ENCODE peak calls at places on chromosomes 7 and 10, in four cellular contexts. U is OCI-LY7, B is HL-60, D is endodermal cell. X is an unnamed sample.
A peak's percentile ranks its signal among the peaks of the same experiment; 100 is the strongest.

GRCh38 chr7:36280840-36281812 is 108.5 kb upstream of the ANLN start:
- DNase-seq in U (no peak), B (peak; percentile 68), D (peak; percentile 86), X (peak; percentile 67)

GRCh38 chr10:44030132-44030531 is 354.8 kb downstream of the CXCL12 start:
- DNase-seq in U (peak; percentile 71), B (peak; percentile 29), D (peak; percentile 80), X (no peak)

GRCh38 chr10:72329290-72330058 is 25.2 kb downstream of the DNAJB12 start:
- DNase-seq in U (peak; percentile 67), B (peak; percentile 80), D (peak; percentile 64), X (no peak)

GRCh38 chr10:13563481-13564445 is 23.0 kb upstream of the PRPF18 start:
- DNase-seq in U (no peak), B (no peak), D (no peak), X (no peak)

GRCh38 chr10:102917314-102917961 is 656 bp upstream of the CNNM2 start:
- DNase-seq in U (peak; percentile 86), B (peak; percentile 83), D (peak; percentile 93), X (peak; percentile 40)

GRCh38 chr7:73353243-73353642 is 25.3 kb downstream of the FKBP6 start:
- DNase-seq in U (no peak), B (no peak), D (peak; percentile 49), X (no peak)

GRCh38 chr10:59536151-59536550 is 173.5 kb downstream of the SLC16A9 start:
- DNase-seq in U (no peak), B (no peak), D (no peak), X (peak; percentile 47)

GRCh38 chr10:6108631-6109443 is 20.0 kb downstream of the RBM17 start:
- DNase-seq in U (peak; percentile 68), B (no peak), D (peak; percentile 91), X (no peak)

GRCh38 chr7:79553811-79554555 is 100.5 kb upstream of the MAGI2 start:
- DNase-seq in U (no peak), B (no peak), D (no peak), X (peak; percentile 86)

GRCh38 chr10:24974978-24975377 is 22.6 kb upstream of the PRTFDC1 start:
- DNase-seq in U (no peak), B (no peak), D (no peak), X (peak; percentile 66)

GRCh38 chr7:46198691-46199090 is 277.6 kb upstream of the IGFBP3 start:
- DNase-seq in U (no peak), B (no peak), D (no peak), X (no peak)

GRCh38 chr10:98886686-98887085 is 349.0 kb downstream of the HPSE2 start:
- DNase-seq in U (no peak), B (no peak), D (no peak), X (peak; percentile 26)

GRCh38 chr7:151439855-151440798 is at the start of gene CRYGN:
- DNase-seq in U (no peak), B (no peak), D (peak; percentile 89), X (no peak)

GRCh38 chr10:112475565-112476233 is 28.7 kb downstream of the VTI1A start:
- DNase-seq in U (no peak), B (no peak), D (no peak), X (peak; percentile 35)
- TF ChIP-seq CTCF in U (peak; percentile 75), B (no peak), D (peak; percentile 58), X (peak; percentile 44)

GRCh38 chr7:139490130-139490529 is 6.7 kb upstream of the KLRG2 start:
- DNase-seq in U (no peak), B (no peak), D (no peak), X (no peak)
- TF ChIP-seq CTCF in U (no peak), B (no peak), D (no peak), X (no peak)

GRCh38 chr7:152998440-152998839 is 238.9 kb downstream of the ACTR3B start:
- DNase-seq in U (no peak), B (no peak), D (no peak), X (no peak)
- TF ChIP-seq CTCF in U (no peak), B (no peak), D (no peak), X (no peak)

GRCh38 chr10:89745903-89746302 is 44.5 kb downstream of the KIF20B start:
- DNase-seq in U (no peak), B (no peak), D (no peak), X (no peak)
- TF ChIP-seq CTCF in U (no peak), B (no peak), D (peak; percentile 48), X (no peak)

GRCh38 chr7:76329479-76329878 is 27.0 kb downstream of the HSPB1 start:
- DNase-seq in U (no peak), B (no peak), D (no peak), X (no peak)

GRCh38 chr7:76332073-76332472 is 26.7 kb downstream of the YWHAG start:
- DNase-seq in U (no peak), B (no peak), D (no peak), X (no peak)

GRCh38 chr7:76330245-76330644 is 27.8 kb downstream of the HSPB1 start:
- DNase-seq in U (no peak), B (no peak), D (no peak), X (no peak)

GRCh38 chr7:76328390-76328789 is 25.9 kb downstream of the HSPB1 start:
- DNase-seq in U (no peak), B (no peak), D (no peak), X (no peak)

GRCh38 chr7:76330673-76331072 is 28.1 kb downstream of the YWHAG start:
- DNase-seq in U (no peak), B (no peak), D (no peak), X (no peak)
- TF ChIP-seq CTCF in U (peak; percentile 53), B (no peak), D (peak; percentile 52), X (no peak)

GRCh38 chr7:114021135-114021534 is 102.3 kb upstream of the PPP1R3A start:
- DNase-seq in U (no peak), B (no peak), D (no peak), X (peak; percentile 27)

DNA sequence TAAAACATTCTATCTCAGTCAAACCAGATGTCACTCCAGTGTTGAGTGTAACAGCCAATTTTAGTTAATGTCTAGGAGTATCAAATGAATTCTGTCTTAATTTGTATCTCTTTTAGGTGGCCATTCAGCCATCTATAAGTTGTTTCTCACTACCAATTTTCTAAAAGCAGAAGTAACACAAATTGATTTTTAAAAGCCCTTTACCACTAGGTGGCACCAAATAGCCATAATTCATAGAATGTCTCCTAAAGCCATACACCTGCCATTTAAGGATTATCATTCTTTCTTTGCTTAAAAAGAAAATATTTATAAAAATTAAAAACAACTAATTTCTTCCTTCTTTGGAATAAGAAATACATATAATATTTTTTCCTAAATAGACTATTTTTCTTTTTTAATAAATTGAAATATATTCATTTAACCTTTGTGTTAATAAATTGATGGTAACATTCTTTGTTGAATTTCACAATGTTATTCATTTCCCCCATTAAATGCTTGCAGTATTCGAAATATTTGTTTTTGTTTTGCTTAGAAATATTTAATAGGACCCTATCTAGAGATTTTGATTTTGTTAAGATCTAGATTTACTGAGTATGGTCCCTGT is 107.8 kb upstream of the PPP1R3A start:
- DNase-seq in U (peak; percentile 79), B (peak; percentile 21), D (no peak), X (peak; percentile 77)
- TF ChIP-seq CTCF in U (peak; percentile 83), B (peak; percentile 9), D (peak; percentile 87), X (peak; percentile 42)

GRCh38 chr7:106246941-106247826 is 37.6 kb downstream of the NAMPT start:
- DNase-seq in U (no peak), B (no peak), D (no peak), X (no peak)
- TF ChIP-seq CTCF in U (no peak), B (no peak), D (no peak), X (no peak)

DNA sequence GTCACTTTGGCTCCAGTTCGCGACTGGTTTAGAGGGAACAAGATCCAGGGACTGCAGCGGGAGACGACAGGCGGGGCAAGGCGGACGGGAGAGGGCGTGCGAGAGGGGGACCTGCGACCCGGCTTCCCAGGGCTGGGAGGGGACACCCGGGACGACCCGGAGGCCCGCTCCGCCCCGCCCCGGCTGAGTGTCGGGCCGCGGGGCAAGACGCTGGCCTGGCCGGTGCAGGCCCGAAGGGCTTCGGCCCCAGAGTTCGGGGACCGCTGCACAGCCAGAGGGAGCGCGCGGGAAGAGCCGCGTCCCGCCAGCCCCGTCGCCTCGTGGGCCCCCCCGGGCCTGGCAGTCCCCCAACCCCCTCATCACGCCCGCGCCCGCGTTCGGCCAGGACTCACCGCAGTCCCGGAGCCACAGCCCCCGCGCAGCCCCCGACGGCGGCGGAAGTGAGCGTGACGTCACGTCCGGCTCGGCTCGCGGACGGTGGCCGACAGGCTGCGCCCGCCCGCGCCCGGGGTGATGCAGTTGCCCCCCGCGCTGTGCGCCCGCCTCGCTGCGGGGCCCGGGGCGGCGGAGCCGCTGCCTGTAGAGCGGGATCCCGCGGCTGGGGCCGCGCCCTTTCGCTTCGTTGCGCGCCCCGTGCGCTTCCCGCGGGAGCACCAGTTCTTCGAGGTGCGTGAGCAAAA is at the start of the genes TUBGCP2 and ZNF511:
- DNase-seq in U (peak; percentile 91), B (peak; percentile 86), D (peak; percentile 93), X (peak; percentile 84)
- TF ChIP-seq CTCF in U (no peak), B (no peak), D (no peak), X (no peak)

DNA sequence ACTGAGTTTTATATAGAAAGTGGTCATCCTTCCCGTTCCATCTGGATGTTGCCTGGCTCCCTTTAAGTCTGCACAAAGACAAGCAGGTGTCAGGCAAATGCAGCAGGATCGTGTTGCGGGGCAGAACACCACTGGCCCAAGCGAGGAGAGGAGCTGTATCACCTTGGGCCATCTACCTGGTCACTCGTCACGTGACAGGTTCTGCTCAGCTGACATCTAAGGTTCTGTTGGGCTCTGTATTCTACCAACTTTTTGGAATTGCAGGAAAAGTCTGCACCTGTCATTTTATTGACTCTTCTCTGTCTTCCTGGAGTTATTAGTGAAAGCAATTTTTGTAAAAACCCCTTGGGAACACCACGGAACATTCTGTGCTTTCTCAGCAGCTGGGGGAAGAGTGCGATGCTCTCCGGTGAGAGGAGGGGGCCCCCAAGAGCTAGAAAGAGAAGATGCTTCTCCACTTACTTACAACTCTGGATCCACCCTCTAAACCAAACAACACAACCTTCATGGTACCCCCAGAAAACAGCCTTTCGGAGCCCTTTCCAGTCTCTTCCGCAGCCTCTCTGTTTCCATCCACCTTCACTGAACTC is 83.4 kb upstream of the NMT2 start:
- DNase-seq in U (no peak), B (no peak), D (no peak), X (no peak)
- TF ChIP-seq CTCF in U (no peak), B (no peak), D (peak; percentile 11), X (no peak)

X was measured in foreskin fibroblast.